ENCODE peak calls at places on chromosomes 3 and 15, in four cellular contexts. C is CD8-positive, alpha-beta T cell; Q is sigmoid colon; P is ascending aorta. J is an unnamed sample.

GRCh38 chr3:195908439-195909293 is at the start of gene TNK2:
- DNase-seq in C (peak; percentile 72), Q (peak; percentile 72), P (no peak), J (no peak)

GRCh38 chr15:71195242-71195641 is 80.0 kb downstream of the THSD4 start:
- DNase-seq in C (no peak), Q (no peak), P (no peak), J (no peak)

GRCh38 chr15:64635486-64635815 is 139.9 kb downstream of the RBPMS2 start:
- DNase-seq in C (no peak), Q (peak; percentile 68), P (no peak), J (no peak)

GRCh38 chr3:160157321-160157720 is 67.9 kb upstream of the C3orf80 start:
- DNase-seq in C (no peak), Q (no peak), P (no peak), J (no peak)

GRCh38 chr3:186931487-186932280 is 1.4 kb downstream of the ST6GAL1 start:
- DNase-seq in C (peak; percentile 85), Q (no peak), P (peak; percentile 38), J (no peak)

GRCh38 chr15:23567921-23568320 is 2.4 kb downstream of the MKRN3 start:
- DNase-seq in C (no peak), Q (no peak), P (no peak), J (no peak)

GRCh38 chr3:115581347-115582135 is 41.8 kb upstream of the GAP43 start:
- DNase-seq in C (no peak), Q (no peak), P (no peak), J (no peak)

GRCh38 chr3:7953449-7954015 is 548.1 kb upstream of the LMCD1 start:
- DNase-seq in C (no peak), Q (no peak), P (no peak), J (no peak)

DNA sequence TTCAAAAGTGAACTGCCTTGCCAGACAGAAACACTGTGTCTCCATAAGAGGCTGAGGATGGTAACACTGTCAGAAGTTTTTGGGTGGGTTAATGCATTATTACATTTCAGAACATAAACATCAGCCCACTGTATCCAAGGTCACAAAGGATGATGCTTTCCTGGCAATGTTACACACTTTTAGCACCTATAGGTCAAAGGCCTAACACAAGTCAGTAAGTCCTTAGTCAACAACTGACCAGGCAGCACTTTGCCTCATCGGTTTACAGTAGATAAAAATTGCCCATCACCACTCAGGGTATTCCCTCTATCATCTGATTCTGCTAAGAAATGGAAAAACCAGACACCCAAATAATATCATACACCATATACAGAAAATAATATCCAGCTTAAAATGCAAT is 98.4 kb downstream of the CTNNB1 start:
- DNase-seq in C (no peak), Q (no peak), P (no peak), J (no peak)
- TF ChIP-seq CTCF in C (no peak), Q (no peak), P (no peak), J (no peak)

GRCh38 chr3:58532794-58533220 is 4.2 kb downstream of the ACOX2 start:
- DNase-seq in C (peak; percentile 85), Q (peak; percentile 75), P (no peak), J (no peak)

GRCh38 chr3:58530354-58530865 is 6.6 kb downstream of the ACOX2 start:
- DNase-seq in C (no peak), Q (no peak), P (no peak), J (no peak)

GRCh38 chr3:58529516-58530353 is 7.3 kb downstream of the ACOX2 start:
- DNase-seq in C (peak; percentile 38), Q (no peak), P (no peak), J (no peak)

GRCh38 chr3:58531555-58531954 is 5.4 kb downstream of the ACOX2 start:
- DNase-seq in C (no peak), Q (no peak), P (no peak), J (no peak)

GRCh38 chr3:58531956-58532355 is 5.0 kb downstream of the ACOX2 start:
- DNase-seq in C (no peak), Q (no peak), P (no peak), J (no peak)
- H3K4me1 ChIP-seq in C (no peaks in the 10 kb centered on the region), Q (peaks cover 32% of the 10 kb centered on the region), P (no peaks in the 10 kb centered on the region), J (peaks cover 7% of the 10 kb centered on the region)

GRCh38 chr15:100893964-100894295 is 14.3 kb downstream of the ALDH1A3 start:
- DNase-seq in C (no peak), Q (peak; percentile 53), P (no peak), J (no peak)

GRCh38 chr15:100897873-100898490 is 18.4 kb downstream of the ALDH1A3 start:
- DNase-seq in C (no peak), Q (no peak), P (no peak), J (no peak)

GRCh38 chr15:100893261-100893963 is 13.8 kb downstream of the ALDH1A3 start:
- DNase-seq in C (no peak), Q (no peak), P (no peak), J (no peak)

GRCh38 chr15:100897201-100897872 is 17.7 kb downstream of the ALDH1A3 start:
- DNase-seq in C (no peak), Q (no peak), P (no peak), J (no peak)

DNA sequence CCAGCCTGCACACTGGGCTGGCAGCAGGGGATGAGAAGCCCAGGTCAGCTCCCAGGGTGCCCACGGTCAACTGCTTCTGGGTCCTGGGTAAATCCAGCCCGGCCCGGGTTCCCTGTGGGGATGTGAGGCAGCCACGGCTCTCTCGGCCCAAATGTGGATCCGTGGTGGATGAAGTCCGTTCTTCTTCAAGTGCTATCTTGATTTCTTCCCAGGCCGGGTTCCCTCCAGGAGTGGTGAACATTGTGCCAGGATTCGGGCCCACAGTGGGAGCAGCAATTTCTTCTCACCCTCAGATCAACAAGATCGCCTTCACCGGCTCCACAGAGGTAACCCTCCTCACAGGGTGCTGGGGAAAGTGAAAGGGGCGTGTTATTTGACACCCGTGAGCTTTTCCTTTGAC is 16.1 kb downstream of the ALDH1A3 start:
- DNase-seq in C (no peak), Q (peak; percentile 46), P (no peak), J (no peak)
- H3K27ac ChIP-seq in C (no peak overlapping the region), Q (no peak overlapping the region), P (no peak overlapping the region), J (no peak overlapping the region)

DNA sequence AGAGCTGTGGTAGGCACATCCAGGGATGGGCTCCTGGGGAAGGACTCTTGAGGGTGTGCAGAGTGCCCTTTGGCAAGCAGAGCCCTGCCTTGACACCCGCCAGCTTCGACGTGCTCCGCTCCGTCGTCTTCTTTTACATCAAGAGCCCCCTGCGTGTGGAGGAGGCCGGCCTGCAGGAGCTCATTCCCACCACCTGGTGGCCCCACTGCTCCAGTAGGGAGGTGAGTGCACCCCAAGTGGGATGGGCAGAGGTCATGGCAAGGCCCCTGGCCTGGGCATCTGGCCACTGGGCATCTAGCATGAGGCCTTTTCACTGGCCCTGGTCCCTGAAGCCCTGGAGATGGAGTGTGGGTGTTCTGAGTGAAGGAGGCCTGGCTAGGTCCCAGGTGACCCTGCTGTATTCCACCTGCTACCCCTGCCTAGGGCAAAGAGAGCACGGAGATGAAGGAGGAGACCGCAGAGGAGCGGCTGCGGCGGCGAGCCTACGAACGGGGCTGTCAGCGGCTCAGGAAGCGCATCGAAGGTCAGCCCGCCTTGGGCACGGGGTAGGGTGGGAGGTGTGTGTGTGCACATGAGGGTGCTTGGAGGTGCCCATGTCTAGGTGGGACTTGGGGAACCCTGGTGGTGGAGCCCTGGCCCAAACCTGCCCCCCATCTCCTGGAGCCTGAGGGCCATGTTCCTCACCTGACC is 12.2 kb downstream of the RNF123 start:
- DNase-seq in C (no peak), Q (no peak), P (no peak), J (no peak)
- TF ChIP-seq CTCF in C (no peak), Q (peak; percentile 48), P (peak; percentile 15), J (no peak)

GRCh38 chr15:66646799-66647198 is 55.2 kb upstream of the SMAD6 start:
- DNase-seq in C (no peak), Q (no peak), P (no peak), J (no peak)
- H3K4me1 ChIP-seq in C (no peaks in the 10 kb centered on the region), Q (peaks cover 8% of the 10 kb centered on the region), P (peaks cover 3% of the 10 kb centered on the region), J (peaks cover 11% of the 10 kb centered on the region)